ENCODE peak calls at places on chromosomes 3 and 15, in six cellular contexts. One of them, this sample, is unnamed.

GRCh38 chr3:8482960-8483665 is 18.5 kb upstream of the LMCD1 start:
- DNase-seq in endothelial cell: no peak
- DNase-seq in stimulated activated CD8-positive, alpha-beta memory T cell treated with anti-CD3 and anti-CD28 coated beads, Interleukin-15, amount 100 ng/mL, for 48 hours: no peak
- DNase-seq in T-helper 1 cell: no peak
- DNase-seq in glutamatergic neuron: no peak
- DNase-seq in A673: peak
- DNase-seq in this sample: no peak

GRCh38 chr3:113166719-113167492 is 44.5 kb upstream of the BOC start:
- DNase-seq in A673: peak
- DNase-seq in T-helper 1 cell: no peak
- DNase-seq in endothelial cell: peak
- DNase-seq in glutamatergic neuron: no peak
- DNase-seq in stimulated activated CD8-positive, alpha-beta memory T cell treated with anti-CD3 and anti-CD28 coated beads, Interleukin-15, amount 100 ng/mL, for 48 hours: no peak
- DNase-seq in this sample: no peak

GRCh38 chr3:141625506-141625905 is 112.6 kb upstream of the RNF7 start:
- DNase-seq in A673: no peak
- DNase-seq in glutamatergic neuron: no peak
- DNase-seq in stimulated activated CD8-positive, alpha-beta memory T cell treated with anti-CD3 and anti-CD28 coated beads, Interleukin-15, amount 100 ng/mL, for 48 hours: no peak
- DNase-seq in T-helper 1 cell: no peak
- DNase-seq in endothelial cell: no peak
- DNase-seq in this sample: no peak

GRCh38 chr15:80480909-80481308 is 76.7 kb downstream of the ARNT2 start:
- DNase-seq in A673: no peak
- DNase-seq in endothelial cell: no peak
- DNase-seq in glutamatergic neuron: no peak
- DNase-seq in T-helper 1 cell: no peak
- DNase-seq in stimulated activated CD8-positive, alpha-beta memory T cell treated with anti-CD3 and anti-CD28 coated beads, Interleukin-15, amount 100 ng/mL, for 48 hours: no peak
- DNase-seq in this sample: no peak

GRCh38 chr3:12471228-12471627 is 13.1 kb upstream of the TSEN2 start:
- DNase-seq in stimulated activated CD8-positive, alpha-beta memory T cell treated with anti-CD3 and anti-CD28 coated beads, Interleukin-15, amount 100 ng/mL, for 48 hours: peak
- DNase-seq in A673: no peak
- DNase-seq in glutamatergic neuron: no peak
- DNase-seq in T-helper 1 cell: no peak
- DNase-seq in endothelial cell: no peak
- DNase-seq in this sample: no peak

GRCh38 chr3:78506581-78507195 is 1261.1 kb downstream of the ROBO1 start:
- DNase-seq in T-helper 1 cell: no peak
- DNase-seq in A673: no peak
- DNase-seq in glutamatergic neuron: no peak
- DNase-seq in stimulated activated CD8-positive, alpha-beta memory T cell treated with anti-CD3 and anti-CD28 coated beads, Interleukin-15, amount 100 ng/mL, for 48 hours: no peak
- DNase-seq in endothelial cell: no peak
- DNase-seq in this sample: no peak

GRCh38 chr15:93150910-93151309 is 61.9 kb upstream of the RGMA start:
- DNase-seq in A673: no peak
- DNase-seq in T-helper 1 cell: no peak
- DNase-seq in endothelial cell: no peak
- DNase-seq in stimulated activated CD8-positive, alpha-beta memory T cell treated with anti-CD3 and anti-CD28 coated beads, Interleukin-15, amount 100 ng/mL, for 48 hours: no peak
- DNase-seq in glutamatergic neuron: no peak
- DNase-seq in this sample: no peak

GRCh38 chr15:59532770-59533379 is 78.7 kb upstream of the GCNT3 start:
- DNase-seq in glutamatergic neuron: peak
- DNase-seq in A673: peak
- DNase-seq in stimulated activated CD8-positive, alpha-beta memory T cell treated with anti-CD3 and anti-CD28 coated beads, Interleukin-15, amount 100 ng/mL, for 48 hours: no peak
- DNase-seq in T-helper 1 cell: no peak
- DNase-seq in endothelial cell: peak
- DNase-seq in this sample: no peak

GRCh38 chr15:30990036-30990435 is 1.4 kb downstream of the MTMR10 start:
- DNase-seq in T-helper 1 cell: no peak
- DNase-seq in stimulated activated CD8-positive, alpha-beta memory T cell treated with anti-CD3 and anti-CD28 coated beads, Interleukin-15, amount 100 ng/mL, for 48 hours: no peak
- DNase-seq in glutamatergic neuron: no peak
- DNase-seq in A673: peak
- DNase-seq in endothelial cell: no peak
- DNase-seq in this sample: no peak

This sample was measured in activated CD4-positive, CD25-positive, alpha-beta regulatory T cell treated with anti-CD3 and anti-CD28 coated beads, Interleukin-2, amount 50 U/mL, for 16 hours.